ENCODE peak calls at places on chromosomes 13 and 19, in five cellular contexts. W is body of pancreas, A is PC-3, L is hepatocyte, Y is OCI-LY7. O is an unnamed sample.

GRCh38 chr13:93450226-93450625 is 223.6 kb downstream of the GPC6 start:
- DNase-seq in W (no peak), A (no peak), L (no peak), Y (no peak), O (no peak)

GRCh38 chr13:46603165-46603603 is 50.2 kb downstream of the LRCH1 start:
- DNase-seq in W (no peak), A (peak; percentile 11), L (no peak), Y (peak; percentile 53), O (no peak)

GRCh38 chr13:75691183-75691582 is 55.1 kb downstream of the LMO7 start:
- DNase-seq in W (no peak), A (peak; percentile 92), L (no peak), Y (no peak), O (no peak)

GRCh38 chr19:45884682-45885555 is 1.0 kb downstream of the IRF2BP1 start:
- DNase-seq in W (no peak), A (no peak), L (no peak), Y (no peak), O (no peak)

GRCh38 chr13:109790951-109791605 is 4.7 kb upstream of the IRS2 start:
- DNase-seq in W (no peak), A (peak; percentile 58), L (peak; percentile 56), Y (peak; percentile 21), O (no peak)

GRCh38 chr13:98475521-98475920 is 101.4 kb downstream of the STK24 start:
- DNase-seq in W (no peak), A (no peak), L (no peak), Y (no peak), O (no peak)

GRCh38 chr13:43792456-43792855 is 5.7 kb upstream of the ENOX1 start:
- DNase-seq in W (no peak), A (peak; percentile 10), L (no peak), Y (no peak), O (no peak)

GRCh38 chr19:17385878-17386611 is 8.0 kb downstream of the CCDC194 start:
- DNase-seq in W (peak; percentile 56), A (peak; percentile 62), L (peak; percentile 78), Y (peak; percentile 74), O (no peak)

GRCh38 chr19:34678421-34678820 is 943 bp downstream of the ZNF302 start:
- DNase-seq in W (peak; percentile 47), A (no peak), L (no peak), Y (no peak), O (no peak)
- H3K4me1 ChIP-seq in W (peaks cover 30% of the 10 kb centered on the region), A (peaks cover 16% of the 10 kb centered on the region), L (peaks cover 19% of the 10 kb centered on the region), Y (peaks cover 20% of the 10 kb centered on the region), O (peaks cover 6% of the 10 kb centered on the region)

GRCh38 chr13:110911880-110912279 is 3.0 kb downstream of the ANKRD10 start:
- DNase-seq in W (no peak), A (peak; percentile 71), L (no peak), Y (no peak), O (no peak)
- H3K4me1 ChIP-seq in W (peaks cover 68% of the 10 kb centered on the region), A (peaks cover 60% of the 10 kb centered on the region), L (peaks cover 43% of the 10 kb centered on the region), Y (peaks cover 16% of the 10 kb centered on the region), O (peaks cover 21% of the 10 kb centered on the region)

GRCh38 chr19:18433039-18433691 is 4.8 kb downstream of the ISYNA1 start:
- DNase-seq in W (no peak), A (no peak), L (no peak), Y (peak; percentile 38), O (no peak)
- H3K4me1 ChIP-seq in W (peaks cover 38% of the 10 kb centered on the region), A (no peaks in the 10 kb centered on the region), L (peaks cover 56% of the 10 kb centered on the region), Y (peaks cover 40% of the 10 kb centered on the region), O (peaks cover 49% of the 10 kb centered on the region)

GRCh38 chr19:1470864-1471513 is 8.0 kb downstream of the C19orf25 start:
- DNase-seq in W (no peak), A (peak; percentile 54), L (peak; percentile 51), Y (no peak), O (no peak)

GRCh38 chr19:1467512-1468273 is 11.3 kb downstream of the C19orf25 start:
- DNase-seq in W (no peak), A (no peak), L (no peak), Y (no peak), O (no peak)

GRCh38 chr19:1468274-1469199 is 10.5 kb downstream of the C19orf25 start:
- DNase-seq in W (peak; percentile 48), A (peak; percentile 32), L (peak; percentile 59), Y (peak; percentile 29), O (no peak)

GRCh38 chr19:1469936-1470863 is 8.8 kb downstream of the C19orf25 start:
- DNase-seq in W (no peak), A (peak; percentile 61), L (peak; percentile 60), Y (peak; percentile 58), O (peak; percentile 55)

GRCh38 chr19:1469200-1469935 is 9.6 kb downstream of the C19orf25 start:
- DNase-seq in W (no peak), A (peak; percentile 45), L (no peak), Y (no peak), O (no peak)
- H3K4me1 ChIP-seq in W (peaks cover 81% of the 10 kb centered on the region), A (peaks cover 18% of the 10 kb centered on the region), L (peaks cover 42% of the 10 kb centered on the region), Y (peaks cover 16% of the 10 kb centered on the region), O (peaks cover 59% of the 10 kb centered on the region)

O was measured in effector memory CD4-positive, alpha-beta T cell.